ENCODE peak calls at places on chromosomes 1 and 21, in five cellular contexts. W, I, L, D and U are unnamed samples.
A peak's percentile ranks its signal among the peaks of the same experiment; 100 is the strongest.

GRCh38 chr21:17257784-17258183 is 255.1 kb upstream of the CXADR start:
- DNase-seq in W (peak; percentile 7), I (no peak), L (no peak), D (no peak), U (peak; percentile 30)

GRCh38 chr1:202656057-202656456 is 54.2 kb downstream of the SYT2 start:
- DNase-seq in W (no peak), I (no peak), L (no peak), D (no peak), U (peak; percentile 41)

GRCh38 chr1:208188607-208189006 is 55.6 kb downstream of the PLXNA2 start:
- DNase-seq in W (no peak), I (no peak), L (no peak), D (no peak), U (no peak)

GRCh38 chr1:68217060-68217554 is 15.2 kb downstream of the WLS start:
- DNase-seq in W (no peak), I (no peak), L (no peak), D (no peak), U (no peak)

GRCh38 chr1:246934777-246935176 is 3.0 kb upstream of the AHCTF1 start:
- DNase-seq in W (no peak), I (no peak), L (no peak), D (no peak), U (no peak)

GRCh38 chr1:203343956-203344355 is 7.0 kb downstream of the FMOD start:
- DNase-seq in W (no peak), I (no peak), L (no peak), D (no peak), U (no peak)

GRCh38 chr1:21931171-21932093 is 5.7 kb downstream of the HSPG2 start:
- DNase-seq in W (no peak), I (no peak), L (peak; percentile 71), D (peak; percentile 81), U (peak; percentile 46)

GRCh38 chr1:65882091-65882490 is 89.4 kb downstream of the PDE4B start:
- DNase-seq in W (no peak), I (no peak), L (no peak), D (no peak), U (no peak)

GRCh38 chr21:44857127-44857892 is 16.2 kb downstream of the PTTG1IP start:
- DNase-seq in W (no peak), I (no peak), L (no peak), D (no peak), U (no peak)

GRCh38 chr1:154778280-154778679 is 91.8 kb downstream of the KCNN3 start:
- DNase-seq in W (no peak), I (no peak), L (no peak), D (no peak), U (no peak)

GRCh38 chr21:37531402-37532042 is 164.9 kb downstream of the DYRK1A start:
- DNase-seq in W (no peak), I (no peak), L (peak; percentile 54), D (peak; percentile 63), U (peak; percentile 20)

GRCh38 chr1:162720996-162721395 is 69.5 kb upstream of the HSD17B7 start:
- DNase-seq in W (no peak), I (no peak), L (no peak), D (no peak), U (no peak)

GRCh38 chr1:84693774-84694173 is 3.5 kb upstream of the SSX2IP start:
- DNase-seq in W (peak; percentile 26), I (no peak), L (no peak), D (no peak), U (no peak)

GRCh38 chr1:75438355-75438754 is 172.6 kb downstream of the SLC44A5 start:
- DNase-seq in W (no peak), I (no peak), L (no peak), D (no peak), U (no peak)

GRCh38 chr1:11979453-11979817 is 809 bp upstream of the MFN2 start:
- DNase-seq in W (peak; percentile 21), I (no peak), L (peak; percentile 54), D (peak; percentile 32), U (no peak)

GRCh38 chr21:45074048-45074817 is at the start of gene ADARB1:
- DNase-seq in W (peak; percentile 81), I (peak; percentile 74), L (peak; percentile 77), D (peak; percentile 59), U (peak; percentile 43)

GRCh38 chr1:54229281-54229891 is 29.4 kb downstream of the MRPL37 start:
- DNase-seq in W (no peak), I (no peak), L (no peak), D (no peak), U (peak; percentile 47)

DNA sequence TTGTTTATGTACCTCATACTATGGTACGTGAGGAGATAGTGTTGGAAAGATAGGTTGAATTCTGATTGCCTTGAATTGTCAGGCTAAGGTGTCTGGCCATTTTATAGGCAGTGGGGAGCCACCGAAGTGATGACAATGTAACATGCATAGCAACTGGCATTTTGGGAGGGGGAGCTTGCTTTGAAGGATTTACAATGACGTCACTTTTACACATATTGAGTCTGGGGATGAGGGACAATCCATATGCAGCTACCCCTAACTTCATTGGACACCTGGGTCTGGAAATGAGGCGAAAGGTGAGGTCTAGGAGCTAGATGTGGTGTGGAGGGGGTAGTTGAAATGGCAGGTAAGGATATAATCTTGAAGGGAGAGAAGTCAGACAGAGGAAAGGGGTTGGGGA is 7.7 kb upstream of the CACNA1E start:
- DNase-seq in W (no peak), I (no peak), L (no peak), D (no peak), U (no peak)
- TF ChIP-seq CTCF in W (no peak), I (no peak), L (no peak), D (no peak), U (no peak)

GRCh38 chr1:34985063-34985770 is at the start of gene TMEM35B:
- DNase-seq in W (peak; percentile 82), I (peak; percentile 80), L (peak; percentile 71), D (peak; percentile 67), U (peak; percentile 44)
- TF ChIP-seq CTCF in W (no peak), I (no peak), L (no peak), D (no peak), U (no peak)

DNA sequence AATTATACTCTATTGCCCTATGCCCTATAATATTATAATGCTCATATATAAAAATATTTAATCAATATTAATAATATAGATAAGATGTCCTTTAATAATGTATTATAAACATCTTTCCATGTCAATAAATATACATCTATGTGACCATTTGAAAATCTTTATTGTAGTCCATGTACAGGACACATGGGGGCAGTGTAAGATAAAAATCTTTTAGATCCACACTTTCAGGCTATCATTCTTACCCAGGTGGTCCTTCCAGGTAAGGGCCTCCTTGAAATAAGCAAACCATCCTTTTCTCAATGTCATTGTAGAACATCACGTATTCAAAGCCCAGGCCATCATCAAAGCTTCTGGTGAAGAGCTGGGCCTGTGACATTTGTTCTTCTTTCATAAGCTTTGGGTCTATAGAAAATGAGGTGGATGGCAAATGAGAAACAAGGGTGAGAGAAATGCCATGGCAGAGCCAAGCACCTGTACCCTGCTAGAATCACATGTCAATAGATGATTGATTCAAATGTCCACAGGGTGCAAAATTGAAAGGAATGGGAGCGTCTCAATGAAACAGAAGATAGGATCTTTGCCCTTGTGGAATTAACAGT is 20.2 kb downstream of the THEM4 start:
- DNase-seq in W (no peak), I (no peak), L (no peak), D (no peak), U (peak; percentile 42)
- TF ChIP-seq CTCF in W (peak; percentile 53), I (peak; percentile 52), L (no peak), D (peak; percentile 18), U (peak; percentile 53)

DNA sequence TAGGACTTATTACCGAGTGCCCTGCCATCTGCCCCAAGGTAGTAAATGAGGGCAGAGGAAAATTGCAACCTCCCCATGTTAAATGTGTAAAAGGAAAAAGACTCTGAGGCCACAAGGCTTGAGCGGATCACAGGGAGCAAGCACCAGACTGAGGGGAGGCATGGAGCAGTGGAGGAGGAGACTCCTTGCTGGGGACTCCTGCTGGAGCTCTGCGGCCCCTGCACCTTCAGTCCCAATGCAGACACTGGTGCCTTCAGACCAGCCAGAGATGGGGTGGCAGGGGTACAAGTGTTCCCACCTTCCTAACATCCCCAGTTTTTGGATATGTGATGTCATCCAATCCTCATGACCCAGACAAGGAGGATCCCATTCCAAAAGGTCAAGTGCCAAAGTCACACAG is 128.4 kb upstream of the NGF start:
- DNase-seq in W (peak; percentile 23), I (no peak), L (no peak), D (no peak), U (no peak)
- TF ChIP-seq CTCF in W (peak; percentile 31), I (no peak), L (no peak), D (no peak), U (no peak)

GRCh38 chr1:229208481-229208880 is 62.4 kb upstream of the RAB4A start:
- DNase-seq in W (no peak), I (no peak), L (no peak), D (no peak), U (no peak)

GRCh38 chr1:229209386-229209785 is 61.5 kb upstream of the RAB4A start:
- DNase-seq in W (no peak), I (no peak), L (no peak), D (no peak), U (no peak)

GRCh38 chr1:229209816-229210215 is 61.1 kb upstream of the RAB4A start:
- DNase-seq in W (no peak), I (no peak), L (no peak), D (no peak), U (no peak)

GRCh38 chr1:229207916-229208315 is 63.0 kb upstream of the RAB4A start:
- DNase-seq in W (no peak), I (no peak), L (no peak), D (peak; percentile 66), U (no peak)

GRCh38 chr1:229210844-229211243 is 60.1 kb upstream of the RAB4A start:
- DNase-seq in W (no peak), I (no peak), L (no peak), D (no peak), U (no peak)
- TF ChIP-seq CTCF in W (no peak), I (no peak), L (no peak), D (no peak), U (no peak)

GRCh38 chr1:112923956-112924349 is 32.0 kb downstream of the SLC16A1 start:
- DNase-seq in W (no peak), I (no peak), L (no peak), D (no peak), U (no peak)
- TF ChIP-seq CTCF in W (no peak), I (no peak), L (no peak), D (no peak), U (no peak)